ENCODE peak calls at places on chromosomes 7 and 10, in seven cellular contexts. J, R, U, S, I, F and X are unnamed samples.

GRCh38 chr7:154871483-154871882 is 131.4 kb downstream of the PAXIP1 start:
- DNase-seq in J (no peak), R (peak; percentile 21), U (no peak), S (no peak), I (no peak), F (peak; percentile 13), X (no peak)

GRCh38 chr7:102119925-102120324 is 166.7 kb upstream of the SH2B2 start:
- DNase-seq in J (no peak), R (peak; percentile 20), U (no peak), S (no peak), I (no peak), F (no peak), X (no peak)

GRCh38 chr10:1375805-1376170 is 319.6 kb downstream of the WDR37 start:
- DNase-seq in J (no peak), R (no peak), U (no peak), S (no peak), I (no peak), F (no peak), X (no peak)

GRCh38 chr10:127556911-127557310 is 7.8 kb downstream of the NPS start:
- DNase-seq in J (no peak), R (no peak), U (no peak), S (peak; percentile 5), I (no peak), F (no peak), X (no peak)

GRCh38 chr7:7956531-7957221 is 11.9 kb upstream of the GLCCI1 start:
- DNase-seq in J (no peak), R (no peak), U (no peak), S (peak; percentile 64), I (no peak), F (no peak), X (no peak)

GRCh38 chr7:129644634-129645230 is 33.2 kb downstream of the NRF1 start:
- DNase-seq in J (no peak), R (no peak), U (peak; percentile 55), S (peak; percentile 50), I (no peak), F (no peak), X (no peak)

GRCh38 chr10:92969151-92969550 is 91.4 kb upstream of the CYP26C1 start:
- DNase-seq in J (no peak), R (no peak), U (no peak), S (peak; percentile 39), I (no peak), F (no peak), X (no peak)

GRCh38 chr7:135147341-135147898 is 452 bp upstream of the TMEM140 start:
- DNase-seq in J (no peak), R (no peak), U (no peak), S (no peak), I (peak; percentile 51), F (no peak), X (no peak)

GRCh38 chr10:116183733-116184447 is 89.1 kb downstream of the GFRA1 start:
- DNase-seq in J (no peak), R (no peak), U (no peak), S (peak; percentile 40), I (no peak), F (no peak), X (no peak)

GRCh38 chr10:15037691-15038090 is 6.1 kb upstream of the OLAH start:
- DNase-seq in J (no peak), R (no peak), U (no peak), S (no peak), I (no peak), F (no peak), X (no peak)

GRCh38 chr7:138867744-138868143 is 69.7 kb upstream of the ATP6V0A4 start:
- DNase-seq in J (no peak), R (no peak), U (no peak), S (no peak), I (no peak), F (no peak), X (no peak)

GRCh38 chr7:143408247-143408685 is 390 bp downstream of the EPHA1 start:
- DNase-seq in J (no peak), R (no peak), U (no peak), S (no peak), I (peak; percentile 75), F (no peak), X (no peak)

DNA sequence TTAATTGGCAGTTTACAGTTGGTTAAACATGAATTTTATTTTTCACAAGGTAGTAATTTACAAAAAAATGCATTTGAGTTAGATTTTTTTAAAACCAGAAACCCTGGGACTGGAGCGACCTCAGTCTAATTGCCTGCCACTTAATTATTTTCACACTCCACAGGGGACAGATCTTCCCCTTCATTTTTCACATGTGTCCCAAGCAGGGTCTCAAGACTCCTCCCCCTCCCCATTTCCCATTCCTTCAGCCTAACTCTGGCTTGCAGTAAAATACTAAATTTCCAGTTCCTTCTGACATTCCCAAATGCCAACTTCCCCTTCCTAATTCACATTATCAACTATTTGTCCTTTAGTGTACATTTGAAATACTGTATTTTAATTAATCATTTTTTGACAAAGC is 948 bp downstream of the ZNF138 start:
- DNase-seq in J (no peak), R (no peak), U (no peak), S (no peak), I (no peak), F (no peak), X (no peak)
- H3K4me3 ChIP-seq in J (peak overlapping the region; percentile 97), R (peak overlapping the region; percentile 79), U (peak overlapping the region; percentile 58), S (peak overlapping the region; percentile 74), I (peak overlapping the region; percentile 84), F (peak overlapping the region; percentile 88), X (peak overlapping the region; percentile 81)

DNA sequence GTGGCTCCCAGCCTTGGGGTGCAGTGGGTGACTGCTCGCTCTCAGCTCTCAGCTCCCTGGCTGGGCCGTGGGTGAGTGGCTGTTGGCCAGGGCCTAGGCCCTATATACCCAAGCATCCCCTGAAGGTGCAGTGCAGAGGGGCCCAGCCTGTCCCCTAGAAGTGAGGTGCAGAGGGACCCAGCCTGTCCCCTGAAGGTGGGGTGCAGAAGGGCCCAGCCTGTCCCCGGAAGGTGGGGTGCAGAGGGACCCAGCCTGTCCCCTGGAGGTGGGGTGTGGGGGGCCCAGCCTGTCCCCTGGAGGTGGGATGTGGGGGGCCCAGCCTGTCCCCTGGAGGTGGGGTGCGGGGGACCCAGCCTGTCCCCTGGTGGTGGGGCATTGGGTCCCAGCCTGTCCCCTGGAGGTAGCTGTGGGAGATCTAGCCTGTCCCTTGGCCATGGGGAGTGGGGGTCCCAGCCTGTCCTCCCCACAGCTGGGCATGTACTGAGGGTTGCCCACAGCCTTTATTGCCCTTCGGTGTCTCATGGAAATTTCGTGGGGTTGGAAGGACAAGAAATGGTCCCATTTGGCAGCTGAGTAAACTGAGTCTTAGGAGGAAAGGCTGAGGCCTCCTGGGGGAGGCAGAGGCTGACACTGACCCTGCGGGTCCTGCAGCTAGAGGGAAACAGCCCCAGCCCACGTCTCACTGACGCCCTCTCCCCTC is 17.5 kb upstream of the LFNG start:
- DNase-seq in J (no peak), R (no peak), U (no peak), S (no peak), I (no peak), F (no peak), X (no peak)
- H3K4me1 ChIP-seq in J (peaks cover 4% of the 10 kb centered on the region), R (peaks cover 17% of the 10 kb centered on the region), U (no peaks in the 10 kb centered on the region), S (no peaks in the 10 kb centered on the region), I (no peaks in the 10 kb centered on the region), F (no peaks in the 10 kb centered on the region), X (no peaks in the 10 kb centered on the region)

GRCh38 chr10:107139237-107139636 is 25.3 kb downstream of the SORCS1 start:
- DNase-seq in J (no peak), R (no peak), U (no peak), S (no peak), I (no peak), F (no peak), X (no peak)
- H3K9me3 ChIP-seq in J (no peaks in the 10 kb centered on the region), R (no peaks in the 10 kb centered on the region), U (no peaks in the 10 kb centered on the region), S (no peaks in the 10 kb centered on the region), I (no peaks in the 10 kb centered on the region), F (no peaks in the 10 kb centered on the region), X (no peaks in the 10 kb centered on the region)

GRCh38 chr10:49759787-49760551 is 2.2 kb downstream of the OGDHL start:
- DNase-seq in J (no peak), R (peak; percentile 68), U (no peak), S (no peak), I (peak; percentile 89), F (no peak), X (no peak)

GRCh38 chr10:49761789-49762565 is at the start of gene OGDHL:
- DNase-seq in J (no peak), R (peak; percentile 81), U (peak; percentile 33), S (peak; percentile 40), I (peak; percentile 86), F (no peak), X (peak; percentile 59)

GRCh38 chr10:49761201-49761788 is 828 bp downstream of the OGDHL start:
- DNase-seq in J (no peak), R (no peak), U (no peak), S (no peak), I (no peak), F (no peak), X (no peak)

GRCh38 chr10:49760789-49761188 is 1.3 kb downstream of the OGDHL start:
- DNase-seq in J (no peak), R (peak; percentile 66), U (no peak), S (no peak), I (peak; percentile 97), F (no peak), X (no peak)

DNA sequence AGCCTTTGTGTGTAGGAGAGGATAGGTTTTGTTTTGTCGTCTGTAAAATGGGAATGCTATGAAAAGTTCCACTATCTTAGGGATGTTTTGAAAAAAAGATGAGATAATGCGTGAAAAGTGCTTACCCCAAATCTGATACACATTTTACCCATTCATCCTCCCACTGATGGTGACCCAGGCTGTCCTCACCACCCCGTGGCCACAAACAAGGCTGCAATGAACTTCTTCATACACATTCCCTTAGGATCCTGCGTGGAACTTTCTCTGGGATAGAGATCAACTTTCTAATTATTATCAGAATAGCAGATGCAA is 399 bp upstream of the OGDHL start:
- DNase-seq in J (no peak), R (no peak), U (no peak), S (no peak), I (no peak), F (no peak), X (no peak)
- H3K4me3 ChIP-seq in J (peak overlapping the region; percentile 34), R (peak overlapping the region; percentile 52), U (peak overlapping the region; percentile 57), S (peak overlapping the region; percentile 37), I (peak overlapping the region; percentile 82), F (no peak overlapping the region), X (peak overlapping the region; percentile 68)

GRCh38 chr7:107999814-108000560 is 3.0 kb downstream of the LAMB1 start:
- DNase-seq in J (no peak), R (no peak), U (no peak), S (peak; percentile 88), I (no peak), F (no peak), X (no peak)
- H3K4me1 ChIP-seq in J (peaks cover 20% of the 10 kb centered on the region), R (peaks cover 34% of the 10 kb centered on the region), U (peaks cover 76% of the 10 kb centered on the region), S (peaks cover 25% of the 10 kb centered on the region), I (peaks cover 23% of the 10 kb centered on the region), F (no peaks in the 10 kb centered on the region), X (peaks cover 34% of the 10 kb centered on the region)

DNA sequence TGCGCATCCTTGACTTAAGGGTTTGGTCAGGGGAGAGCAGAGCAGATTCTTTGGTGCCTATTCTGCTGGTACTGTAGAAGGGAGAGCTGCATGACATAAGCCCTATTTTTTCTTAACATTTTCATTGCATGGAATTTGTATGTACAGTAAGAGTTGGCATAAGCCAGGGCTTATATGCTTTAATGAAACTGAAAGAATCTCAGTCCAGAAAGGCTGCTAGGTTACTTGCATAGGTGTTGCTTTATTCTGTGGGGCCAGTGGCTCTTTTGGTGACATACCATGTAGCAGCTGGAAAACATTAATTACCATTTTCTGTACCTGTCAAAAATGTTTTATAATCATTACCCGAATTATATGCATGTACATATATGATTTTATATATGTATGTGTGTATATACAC is 152.1 kb downstream of the LYZL1 start:
- DNase-seq in J (no peak), R (no peak), U (no peak), S (no peak), I (no peak), F (no peak), X (no peak)
- H3K9me3 ChIP-seq in J (no peaks in the 10 kb centered on the region), R (peaks cover 33% of the 10 kb centered on the region), U (no peaks in the 10 kb centered on the region), S (no peaks in the 10 kb centered on the region), I (no peaks in the 10 kb centered on the region), F (no peaks in the 10 kb centered on the region), X (peaks cover 5% of the 10 kb centered on the region)